ENCODE peak calls at places on chromosomes 4 and X, in nine cellular contexts. A is activated CD4-positive, CD25-positive, alpha-beta regulatory T cell treated with anti-CD3 and anti-CD28 coated beads, Interleukin-2, amount 50 U/mL, for 72 hours; F is dorsolateral prefrontal cortex; X is substantia nigra; L is right atrium auricular region; T is gastrocnemius medialis; D is A549; P is NCI-H510A treated with DMSO at 0.1 percent for 48 hours; E is transverse colon. B is an unnamed sample.
A peak's percentile ranks its signal among the peaks of the same experiment; 100 is the strongest.

GRCh38 chr4:150582881-150583286 is 933 bp downstream of the MAB21L2 start:
- DNase-seq in A (no peak), F (no peak), X (no peak), L (no peak), T (no peak), D (no peak), P (no peak), E (no peak), B (no peak)

GRCh38 chr4:80016506-80016905 is 56.5 kb downstream of the ANTXR2 start:
- DNase-seq in A (no peak), F (no peak), X (no peak), L (no peak), T (no peak), D (no peak), P (no peak), E (no peak), B (no peak)

GRCh38 chrX:44873415-44874270 is 655 bp downstream of the KDM6A start:
- DNase-seq in A (peak; percentile 66), F (peak; percentile 62), X (peak; percentile 43), L (peak; percentile 68), T (peak; percentile 6), D (no peak), P (peak; percentile 3), E (peak; percentile 57), B (no peak)

GRCh38 chr4:53515076-53515475 is 76.2 kb downstream of the LNX1 start:
- DNase-seq in A (no peak), F (no peak), X (no peak), L (no peak), T (no peak), D (no peak), P (no peak), E (no peak), B (no peak)

GRCh38 chr4:156695163-156695562 is 276.4 kb downstream of the PDGFC start:
- DNase-seq in A (no peak), F (no peak), X (peak; percentile 40), L (no peak), T (no peak), D (no peak), P (no peak), E (no peak), B (no peak)

GRCh38 chr4:7429069-7429416 is 5.7 kb downstream of the PSAPL1 start:
- DNase-seq in A (peak; percentile 9), F (no peak), X (no peak), L (peak; percentile 36), T (no peak), D (no peak), P (no peak), E (no peak), B (no peak)

GRCh38 chrX:113048896-113049295 is 208.3 kb upstream of the AMOT start:
- DNase-seq in A (no peak), F (no peak), X (no peak), L (no peak), T (no peak), D (no peak), P (no peak), E (no peak), B (no peak)

GRCh38 chrX:13840121-13840520 is 23.2 kb upstream of the GPM6B start:
- DNase-seq in A (no peak), F (no peak), X (no peak), L (no peak), T (no peak), D (no peak), P (no peak), E (no peak), B (no peak)

GRCh38 chr4:48664938-48665337 is 115.1 kb downstream of the FRYL start:
- DNase-seq in A (no peak), F (no peak), X (no peak), L (no peak), T (no peak), D (no peak), P (no peak), E (no peak), B (no peak)

GRCh38 chrX:143635915-143636314 is at the start of gene SLITRK4:
- DNase-seq in A (no peak), F (peak; percentile 57), X (no peak), L (no peak), T (no peak), D (no peak), P (no peak), E (no peak), B (no peak)

GRCh38 chr4:39855909-39856512 is 121.7 kb downstream of the PDS5A start:
- DNase-seq in A (no peak), F (no peak), X (no peak), L (no peak), T (no peak), D (peak; percentile 3), P (no peak), E (no peak), B (no peak)

GRCh38 chr4:57989430-57989829 is 879.2 kb upstream of the IGFBP7 start:
- DNase-seq in A (no peak), F (no peak), X (no peak), L (no peak), T (no peak), D (no peak), P (no peak), E (no peak), B (no peak)

GRCh38 chrX:97308161-97308560 is 424.5 kb downstream of the RPA4 start:
- DNase-seq in A (no peak), F (no peak), X (no peak), L (no peak), T (no peak), D (no peak), P (no peak), E (no peak), B (no peak)

GRCh38 chrX:8913665-8914409 is 112.7 kb upstream of the FAM9A start:
- DNase-seq in A (no peak), F (no peak), X (no peak), L (no peak), T (no peak), D (no peak), P (no peak), E (peak; percentile 9), B (no peak)

GRCh38 chr4:23882976-23883531 is 6.8 kb downstream of the PPARGC1A start:
- DNase-seq in A (no peak), F (no peak), X (no peak), L (no peak), T (no peak), D (no peak), P (no peak), E (no peak), B (no peak)

GRCh38 chrX:1481636-1482529 is 29.2 kb upstream of the ASMTL start:
- DNase-seq in A (peak; percentile 72), F (no peak), X (no peak), L (peak; percentile 70), T (peak; percentile 31), D (peak; percentile 71), P (no peak), E (peak; percentile 72), B (no peak)

GRCh38 chrX:3026074-3026588 is 15.1 kb upstream of the ARSF start:
- DNase-seq in A (no peak), F (no peak), X (no peak), L (no peak), T (no peak), D (no peak), P (peak; percentile 28), E (no peak), B (no peak)

GRCh38 chr4:97144199-97144598 is 999.1 kb downstream of the STPG2 start:
- DNase-seq in A (no peak), F (no peak), X (no peak), L (no peak), T (no peak), D (no peak), P (no peak), E (no peak), B (no peak)

GRCh38 chr4:151530230-151530629 is 121.3 kb downstream of the FHIP1A start:
- DNase-seq in A (no peak), F (no peak), X (no peak), L (no peak), T (no peak), D (no peak), P (no peak), E (no peak), B (no peak)

GRCh38 chrX:108736509-108737479 is at the start of gene IRS4:
- DNase-seq in A (no peak), F (no peak), X (no peak), L (no peak), T (no peak), D (no peak), P (peak; percentile 65), E (no peak), B (peak; percentile 12)

GRCh38 chr4:137454767-137455166 is 77.5 kb downstream of the PCDH18 start:
- DNase-seq in A (no peak), F (no peak), X (no peak), L (no peak), T (no peak), D (no peak), P (no peak), E (no peak), B (no peak)

GRCh38 chr4:26196567-26196966 is 124.2 kb upstream of the RBPJ start:
- DNase-seq in A (no peak), F (no peak), X (no peak), L (no peak), T (no peak), D (no peak), P (no peak), E (no peak), B (no peak)

GRCh38 chrX:147710301-147710700 is 201.4 kb upstream of the FMR1 start:
- DNase-seq in A (no peak), F (no peak), X (no peak), L (no peak), T (no peak), D (no peak), P (no peak), E (no peak), B (no peak)